ENCODE peak calls at places on chromosomes 3 and 15, in four cellular contexts. T is HCT116, K is uterus, Z is DND-41. O is an unnamed sample.

GRCh38 chr3:66418432-66419052 is 82.3 kb downstream of the LRIG1 start:
- DNase-seq in T (no peak), Z (no peak), K (no peak), O (no peak)

GRCh38 chr3:129577356-129577755 is 29.1 kb downstream of the PLXND1 start:
- DNase-seq in K (peak; percentile 58), T (no peak), Z (peak; percentile 54), O (no peak)

GRCh38 chr15:70715840-70716510 is 47.4 kb downstream of the UACA start:
- DNase-seq in K (no peak), T (no peak), Z (no peak), O (no peak)

GRCh38 chr3:46733026-46733800 is 15.5 kb upstream of the PRSS50 start:
- DNase-seq in K (no peak), Z (no peak), T (no peak), O (no peak)

GRCh38 chr3:61625429-61625828 is 64.1 kb downstream of the PTPRG start:
- DNase-seq in K (no peak), T (no peak), Z (no peak), O (no peak)

GRCh38 chr3:112647122-112647521 is 6.2 kb upstream of the CCDC80 start:
- DNase-seq in K (no peak), Z (no peak), T (no peak), O (peak; percentile 95)

GRCh38 chr3:182731764-182732163 is 61.5 kb upstream of the ATP11B start:
- DNase-seq in K (no peak), Z (no peak), T (no peak), O (no peak)

GRCh38 chr3:55534876-55535275 is 47.8 kb upstream of the WNT5A start:
- DNase-seq in Z (no peak), T (no peak), K (no peak), O (no peak)

GRCh38 chr15:67574981-67575632 is 32.6 kb downstream of the MAP2K5 start:
- DNase-seq in Z (no peak), T (no peak), K (no peak), O (peak; percentile 1)

GRCh38 chr15:46441294-46442062 is 806.6 kb downstream of the SQOR start:
- DNase-seq in Z (no peak), T (no peak), K (no peak), O (peak; percentile 64)

GRCh38 chr3:146161725-146162047 is 702 bp upstream of the PLOD2 start:
- DNase-seq in K (peak; percentile 65), Z (no peak), T (no peak), O (peak; percentile 75)

GRCh38 chr3:72539856-72540255 is 308.4 kb downstream of the SHQ1 start:
- DNase-seq in K (no peak), T (no peak), Z (no peak), O (no peak)
- H3K4me3 ChIP-seq in K (no peak overlapping the region), T (no peak overlapping the region), Z (no peak overlapping the region), O (no peak overlapping the region)

DNA sequence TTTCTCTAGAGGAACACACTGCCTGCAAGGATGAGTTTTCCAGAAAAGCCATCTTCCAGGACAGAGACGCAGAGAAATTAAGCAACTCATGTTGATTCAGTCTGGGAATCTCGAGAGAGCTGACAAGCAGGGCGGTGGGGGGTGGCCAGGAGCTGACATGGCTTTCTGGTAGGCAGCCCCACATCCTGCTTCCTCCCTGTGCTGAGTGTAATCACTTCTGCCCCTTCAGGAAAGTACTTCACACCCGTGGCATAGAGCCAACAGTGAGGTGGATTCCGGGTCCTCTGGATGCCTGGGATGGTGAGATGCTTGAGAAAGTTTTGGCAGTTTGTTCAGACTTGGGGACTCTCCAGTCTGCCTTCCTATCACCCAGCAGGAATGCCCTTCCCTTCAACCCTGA is 221.1 kb downstream of the SLCO3A1 start:
- DNase-seq in T (no peak), K (no peak), Z (no peak), O (peak; percentile 74)
- H3K27ac ChIP-seq in T (no peak overlapping the region), K (no peak overlapping the region), Z (no peak overlapping the region), O (no peak overlapping the region)

GRCh38 chr3:50337175-50337861 is 3.3 kb downstream of the RASSF1 start:
- DNase-seq in K (peak; percentile 99), T (peak; percentile 97), Z (peak; percentile 98), O (peak; percentile 100)

GRCh38 chr3:50340404-50341329 is at the start of gene RASSF1:
- DNase-seq in Z (peak; percentile 51), K (peak; percentile 80), T (no peak), O (peak; percentile 69)

GRCh38 chr3:50339485-50340196 is 995 bp downstream of the RASSF1 start:
- DNase-seq in T (no peak), K (no peak), Z (no peak), O (no peak)

GRCh38 chr3:50336452-50337174 is 4.0 kb downstream of the RASSF1 start:
- DNase-seq in K (no peak), T (no peak), Z (no peak), O (no peak)

GRCh38 chr3:50338989-50339388 is 1.6 kb downstream of the RASSF1 start:
- DNase-seq in Z (no peak), K (no peak), T (no peak), O (no peak)
- H3K4me3 ChIP-seq in Z (no peak overlapping the region), K (no peak overlapping the region), T (peak overlapping the region; percentile 62), O (no peak overlapping the region)

DNA sequence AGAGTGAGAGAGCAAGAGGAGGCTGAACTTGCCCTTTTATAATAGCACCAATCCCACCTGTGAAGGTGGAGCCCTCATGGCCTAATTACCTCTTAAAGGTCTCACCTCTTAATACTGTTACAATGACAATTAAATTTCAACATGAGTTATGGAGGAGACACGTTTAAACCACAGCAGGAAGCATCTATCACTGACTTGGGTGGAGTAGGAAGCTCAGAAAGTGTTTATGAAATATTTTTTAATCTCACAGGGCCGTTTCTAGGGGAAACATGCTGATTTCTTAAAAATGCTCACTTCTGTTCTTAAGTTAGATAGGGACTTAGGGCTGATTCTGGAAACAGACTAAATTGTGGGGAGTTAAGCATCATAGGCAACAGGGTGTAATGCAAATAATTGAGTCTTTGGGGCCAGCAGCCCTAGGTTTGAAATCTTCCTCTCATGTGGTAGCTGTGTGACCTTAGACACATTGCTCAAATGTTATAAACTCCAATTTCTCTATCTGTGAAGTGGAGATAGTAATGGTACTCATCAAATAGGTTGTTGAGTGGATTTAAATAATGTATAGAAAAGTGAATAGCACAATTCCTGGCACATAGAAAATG is 133.3 kb upstream of the KLHL25 start:
- DNase-seq in Z (no peak), T (no peak), K (no peak), O (no peak)
- H3K27ac ChIP-seq in Z (no peak overlapping the region), T (no peak overlapping the region), K (no peak overlapping the region), O (no peak overlapping the region)

DNA sequence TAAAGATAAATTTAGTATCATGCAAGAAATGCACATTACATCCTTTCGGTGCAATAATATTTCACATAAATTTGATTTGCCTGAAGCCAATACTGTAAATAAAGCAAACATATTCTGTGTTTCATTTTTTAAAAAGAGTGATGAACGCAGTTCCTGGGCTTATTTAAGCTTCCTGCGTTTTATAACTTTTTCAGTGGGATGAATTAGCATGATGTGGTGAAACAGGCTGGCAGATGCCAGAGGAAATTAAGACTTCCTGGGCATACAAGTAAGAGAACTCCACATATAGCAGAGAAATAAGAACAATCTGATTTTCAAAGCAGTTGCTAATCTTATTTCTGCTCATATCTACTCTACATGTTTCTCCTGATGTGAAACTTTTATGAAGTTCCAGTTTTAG is 628.8 kb upstream of the CCDC54 start:
- DNase-seq in K (no peak), Z (no peak), T (no peak), O (no peak)
- H3K4me3 ChIP-seq in K (no peak overlapping the region), Z (no peak overlapping the region), T (no peak overlapping the region), O (no peak overlapping the region)

O was measured in cardiac muscle cell.